ENCODE peak calls at places on chromosomes 2 and 18, in ten cellular contexts. One of them, this sample, is unnamed.

GRCh38 chr2:236576053-236576452 is 6.4 kb downstream of the ACKR3 start:
- DNase-seq in activated CD4-positive, CD25-positive, alpha-beta regulatory T cell: no peak
- DNase-seq in T-helper 1 cell: no peak
- DNase-seq in HFFc6: no peak
- DNase-seq in NCI-H2081: no peak
- DNase-seq in GM23248: peak
- DNase-seq in HT-29: no peak
- DNase-seq in C1 segment of cervical spinal cord: no peak
- DNase-seq in heart left ventricle: no peak
- DNase-seq in progenitor cell of endocrine pancreas: no peak
- DNase-seq in this sample: no peak

GRCh38 chr2:1697601-1698000 is 46.7 kb downstream of the PXDN start:
- DNase-seq in activated CD4-positive, CD25-positive, alpha-beta regulatory T cell: no peak
- DNase-seq in T-helper 1 cell: no peak
- DNase-seq in HFFc6: no peak
- DNase-seq in NCI-H2081: no peak
- DNase-seq in GM23248: no peak
- DNase-seq in HT-29: no peak
- DNase-seq in C1 segment of cervical spinal cord: no peak
- DNase-seq in heart left ventricle: no peak
- DNase-seq in progenitor cell of endocrine pancreas: no peak
- DNase-seq in this sample: no peak

GRCh38 chr18:27491772-27492171 is 306.7 kb upstream of the CHST9 start:
- DNase-seq in activated CD4-positive, CD25-positive, alpha-beta regulatory T cell: no peak
- DNase-seq in T-helper 1 cell: no peak
- DNase-seq in HFFc6: no peak
- DNase-seq in NCI-H2081: no peak
- DNase-seq in GM23248: no peak
- DNase-seq in HT-29: no peak
- DNase-seq in C1 segment of cervical spinal cord: no peak
- DNase-seq in heart left ventricle: no peak
- DNase-seq in progenitor cell of endocrine pancreas: no peak
- DNase-seq in this sample: no peak

GRCh38 chr2:155368934-155369333 is 670.4 kb downstream of the KCNJ3 start:
- DNase-seq in activated CD4-positive, CD25-positive, alpha-beta regulatory T cell: no peak
- DNase-seq in T-helper 1 cell: no peak
- DNase-seq in HFFc6: peak
- DNase-seq in NCI-H2081: peak
- DNase-seq in GM23248: peak
- DNase-seq in HT-29: peak
- DNase-seq in C1 segment of cervical spinal cord: no peak
- DNase-seq in heart left ventricle: no peak
- DNase-seq in progenitor cell of endocrine pancreas: no peak
- DNase-seq in this sample: no peak

GRCh38 chr2:48258750-48259149 is 271.2 kb upstream of the STON1 start:
- DNase-seq in activated CD4-positive, CD25-positive, alpha-beta regulatory T cell: no peak
- DNase-seq in T-helper 1 cell: no peak
- DNase-seq in HFFc6: no peak
- DNase-seq in NCI-H2081: no peak
- DNase-seq in GM23248: no peak
- DNase-seq in HT-29: no peak
- DNase-seq in C1 segment of cervical spinal cord: no peak
- DNase-seq in heart left ventricle: no peak
- DNase-seq in progenitor cell of endocrine pancreas: no peak
- DNase-seq in this sample: no peak

GRCh38 chr2:237563816-237564215 is 2.6 kb upstream of the PRLH start:
- DNase-seq in activated CD4-positive, CD25-positive, alpha-beta regulatory T cell: no peak
- DNase-seq in T-helper 1 cell: no peak
- DNase-seq in HFFc6: no peak
- DNase-seq in NCI-H2081: no peak
- DNase-seq in GM23248: peak
- DNase-seq in HT-29: no peak
- DNase-seq in C1 segment of cervical spinal cord: no peak
- DNase-seq in heart left ventricle: no peak
- DNase-seq in progenitor cell of endocrine pancreas: peak
- DNase-seq in this sample: no peak

GRCh38 chr2:30971291-30972025 is 164.2 kb upstream of the CAPN13 start:
- DNase-seq in activated CD4-positive, CD25-positive, alpha-beta regulatory T cell: no peak
- DNase-seq in T-helper 1 cell: no peak
- DNase-seq in HFFc6: no peak
- DNase-seq in NCI-H2081: no peak
- DNase-seq in GM23248: peak
- DNase-seq in HT-29: no peak
- DNase-seq in C1 segment of cervical spinal cord: no peak
- DNase-seq in heart left ventricle: no peak
- DNase-seq in progenitor cell of endocrine pancreas: no peak
- DNase-seq in this sample: no peak

GRCh38 chr2:121316986-121317385 is 32.0 kb upstream of the TFCP2L1 start:
- DNase-seq in activated CD4-positive, CD25-positive, alpha-beta regulatory T cell: no peak
- DNase-seq in T-helper 1 cell: no peak
- DNase-seq in HFFc6: no peak
- DNase-seq in NCI-H2081: no peak
- DNase-seq in GM23248: no peak
- DNase-seq in HT-29: no peak
- DNase-seq in C1 segment of cervical spinal cord: no peak
- DNase-seq in heart left ventricle: no peak
- DNase-seq in progenitor cell of endocrine pancreas: no peak
- DNase-seq in this sample: no peak

GRCh38 chr2:42969231-42970150 is 177.1 kb upstream of the HAAO start:
- DNase-seq in activated CD4-positive, CD25-positive, alpha-beta regulatory T cell: no peak
- DNase-seq in T-helper 1 cell: no peak
- DNase-seq in HFFc6: peak
- DNase-seq in NCI-H2081: no peak
- DNase-seq in GM23248: peak
- DNase-seq in HT-29: no peak
- DNase-seq in C1 segment of cervical spinal cord: no peak
- DNase-seq in heart left ventricle: no peak
- DNase-seq in progenitor cell of endocrine pancreas: no peak
- DNase-seq in this sample: no peak

GRCh38 chr2:160028431-160029269 is 33.8 kb downstream of the PLA2R1 start:
- DNase-seq in activated CD4-positive, CD25-positive, alpha-beta regulatory T cell: no peak
- DNase-seq in T-helper 1 cell: no peak
- DNase-seq in HFFc6: peak
- DNase-seq in NCI-H2081: no peak
- DNase-seq in GM23248: peak
- DNase-seq in HT-29: no peak
- DNase-seq in C1 segment of cervical spinal cord: no peak
- DNase-seq in heart left ventricle: no peak
- DNase-seq in progenitor cell of endocrine pancreas: no peak
- DNase-seq in this sample: no peak

GRCh38 chr18:69031571-69032451 is 233.9 kb downstream of the CCDC102B start:
- DNase-seq in activated CD4-positive, CD25-positive, alpha-beta regulatory T cell: no peak
- DNase-seq in T-helper 1 cell: no peak
- DNase-seq in HFFc6: no peak
- DNase-seq in NCI-H2081: no peak
- DNase-seq in GM23248: no peak
- DNase-seq in HT-29: no peak
- DNase-seq in C1 segment of cervical spinal cord: no peak
- DNase-seq in heart left ventricle: no peak
- DNase-seq in progenitor cell of endocrine pancreas: no peak
- DNase-seq in this sample: no peak

This sample was measured in CD8-positive, alpha-beta memory T cell.